ENCODE peak calls at places on chromosomes 4 and X, in five cellular contexts. H is HFF-Myc; J is glutamatergic neuron; A is fibroblast of mammary gland; I is CD8-positive, alpha-beta T cell. X is an unnamed sample.

GRCh38 chr4:119851649-119852048 is 215.0 kb downstream of the MAD2L1 start:
- DNase-seq in I (no peak), H (no peak), J (no peak), A (no peak), X (no peak)

GRCh38 chr4:123643691-123644090 is 247.1 kb downstream of the SPRY1 start:
- DNase-seq in H (no peak), J (no peak), I (no peak), A (no peak), X (no peak)

GRCh38 chr4:74638001-74638400 is 156.3 kb downstream of the BTC start:
- DNase-seq in J (no peak), H (no peak), A (peak), I (no peak), X (no peak)

GRCh38 chr4:72857787-72858186 is 211.7 kb downstream of the COX18 start:
- DNase-seq in I (no peak), H (no peak), A (peak), J (no peak), X (peak)

GRCh38 chr4:127732623-127733199 is 2.5 kb downstream of the SLC25A31 start:
- DNase-seq in I (no peak), A (peak), J (no peak), H (peak), X (peak)

GRCh38 chr4:183345261-183345660 is 23.0 kb upstream of the CLDN24 start:
- DNase-seq in I (no peak), A (no peak), J (peak), H (no peak), X (no peak)

GRCh38 chr4:112589207-112589606 is 47.5 kb downstream of the ZGRF1 start:
- DNase-seq in I (no peak), A (peak), H (peak), J (no peak), X (peak)

GRCh38 chrX:118976599-118977340 is 2.4 kb downstream of the LONRF3 start:
- DNase-seq in H (no peak), A (no peak), I (no peak), J (peak), X (peak)

GRCh38 chr4:3168029-3168428 is 80.9 kb upstream of the MSANTD1 start:
- DNase-seq in H (no peak), I (no peak), A (peak), J (no peak), X (no peak)

GRCh38 chrX:149570668-149571067 is 16.6 kb downstream of the MAGEA9B start:
- DNase-seq in I (no peak), A (peak), J (no peak), H (peak), X (peak)

GRCh38 chr4:143432258-143432591 is 81.3 kb upstream of the SMARCA5 start:
- DNase-seq in J (no peak), H (no peak), A (no peak), I (no peak), X (no peak)

GRCh38 chr4:84497835-84498202 is 1.3 kb downstream of the NKX6-1 start:
- DNase-seq in I (no peak), A (no peak), J (peak), H (no peak), X (no peak)

GRCh38 chr4:75658881-75659280 is 14.3 kb downstream of the G3BP2 start:
- DNase-seq in I (no peak), J (no peak), A (peak), H (no peak), X (no peak)

DNA sequence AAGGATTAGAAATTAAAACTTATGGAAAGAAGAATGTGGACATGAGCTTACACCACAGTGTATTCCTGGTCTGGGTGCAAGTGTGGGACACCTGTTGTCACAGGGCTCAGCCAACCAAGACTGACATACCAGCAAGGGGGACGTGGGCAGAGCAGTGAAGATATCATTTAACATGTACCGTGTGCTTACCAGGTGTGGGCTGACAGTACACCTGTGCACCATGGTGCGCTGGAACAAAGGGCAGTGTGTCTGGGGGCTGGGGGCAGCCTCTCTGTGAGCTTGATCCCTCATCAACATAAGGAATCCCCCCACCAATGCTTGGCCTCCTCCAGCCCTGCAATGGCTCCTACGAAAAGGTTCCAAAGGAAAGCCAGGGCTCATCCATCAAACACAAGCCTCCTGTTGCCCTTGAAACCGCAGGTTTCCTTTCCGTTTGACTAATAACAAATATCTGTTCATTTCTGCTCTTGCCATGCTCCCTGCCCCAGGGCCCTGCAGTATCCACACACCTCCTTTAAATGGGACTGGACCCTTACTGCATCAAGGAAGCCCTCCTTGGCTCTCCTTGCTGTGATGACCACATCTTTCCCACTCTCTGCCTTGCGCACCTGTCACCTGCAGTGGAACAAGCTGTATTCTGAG is 16.7 kb downstream of the EVC2 start:
- DNase-seq in A (no peak), I (no peak), H (no peak), J (no peak), X (no peak)
- TF ChIP-seq CTCF in A (no peak), I (no peak), H (no peak), J (no peak), X (no peak)

DNA sequence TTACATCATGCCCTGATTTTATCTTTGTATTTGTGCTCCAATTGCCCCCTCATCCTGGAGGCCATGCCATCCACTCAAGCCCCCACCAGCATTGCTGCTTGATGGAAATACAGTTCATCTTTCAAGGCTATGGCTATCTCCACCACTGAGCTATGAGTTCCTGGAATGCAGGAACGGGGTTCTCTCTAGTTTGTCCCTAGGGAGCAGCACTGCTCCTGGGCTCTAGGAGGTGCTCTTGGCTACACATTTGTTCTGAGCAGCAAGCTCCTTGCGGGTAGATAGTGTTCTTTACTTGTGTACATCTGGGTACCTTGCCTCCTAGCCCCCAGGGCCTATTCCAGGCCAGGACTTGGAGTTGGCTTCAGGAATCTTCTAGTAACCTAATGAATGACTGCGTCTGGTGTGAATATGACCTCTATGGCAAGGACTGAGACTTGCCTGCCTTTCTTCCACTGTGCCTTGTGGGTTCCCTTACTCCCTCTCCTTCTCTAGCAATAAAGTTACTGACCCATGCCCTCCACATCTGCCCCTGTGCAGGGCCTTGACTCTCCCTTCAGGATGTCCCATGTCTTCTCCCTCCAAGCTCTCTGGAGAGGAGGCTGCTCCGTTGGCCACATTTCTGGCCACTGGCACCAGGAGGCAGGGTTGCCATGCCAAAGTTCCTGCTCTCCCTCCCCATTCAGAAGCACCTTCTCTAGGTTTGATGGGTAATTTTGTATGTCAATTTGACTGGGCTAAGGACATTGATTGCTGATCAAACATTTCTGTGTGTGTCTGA is 7.6 kb downstream of the CITED1 start:
- DNase-seq in J (no peak), A (peak), I (no peak), H (no peak), X (peak)
- TF ChIP-seq CTCF in J (no peak), A (peak), I (no peak), H (peak), X (peak)

GRCh38 chrX:45632506-45632905 is 431.8 kb upstream of the DIPK2B start:
- DNase-seq in A (no peak), J (no peak), I (no peak), H (no peak), X (no peak)
- TF ChIP-seq CTCF in A (no peak), J (no peak), I (no peak), H (no peak), X (no peak)

GRCh38 chr4:41050840-41051775 is 163.2 kb downstream of the APBB2 start:
- DNase-seq in H (no peak), I (no peak), A (peak), J (no peak), X (no peak)
- TF ChIP-seq CTCF in H (no peak), I (no peak), A (no peak), J (no peak), X (no peak)

GRCh38 chr4:148415500-148415899 is 26.7 kb downstream of the NR3C2 start:
- DNase-seq in I (no peak), A (peak), H (no peak), J (no peak), X (peak)
- TF ChIP-seq CTCF in I (no peak), A (no peak), H (no peak), J (no peak), X (peak)

X was measured in MCF 10A.